ENCODE peak calls at places on chromosomes 13 and 19, in eight cellular contexts. One of them, this sample, is unnamed.

GRCh38 chr13:84983321-84983720 is 815.9 kb downstream of the SLITRK6 start:
- DNase-seq in thyroid gland: no peak
- DNase-seq in small intestine: no peak
- DNase-seq in neural progenitor cell: no peak
- DNase-seq in AG04450: no peak
- DNase-seq in ovary: no peak
- DNase-seq in endodermal cell: no peak
- DNase-seq in foreskin fibroblast: no peak
- DNase-seq in this sample: no peak

GRCh38 chr19:29526730-29527499 is 1.1 kb downstream of the VSTM2B start:
- DNase-seq in foreskin fibroblast: no peak
- DNase-seq in endodermal cell: peak; percentile 74
- DNase-seq in neural progenitor cell: peak; percentile 68
- DNase-seq in thyroid gland: no peak
- DNase-seq in AG04450: no peak
- DNase-seq in small intestine: no peak
- DNase-seq in ovary: no peak
- DNase-seq in this sample: no peak

GRCh38 chr13:97344250-97345175 is 89.5 kb upstream of the RAP2A start:
- DNase-seq in neural progenitor cell: peak; percentile 70
- DNase-seq in foreskin fibroblast: peak; percentile 49
- DNase-seq in thyroid gland: peak; percentile 75
- DNase-seq in small intestine: peak; percentile 79
- DNase-seq in AG04450: no peak
- DNase-seq in ovary: peak; percentile 35
- DNase-seq in endodermal cell: peak; percentile 78
- DNase-seq in this sample: no peak

GRCh38 chr19:18098891-18099622 is 1.5 kb downstream of the MAST3 start:
- DNase-seq in ovary: no peak
- DNase-seq in AG04450: no peak
- DNase-seq in neural progenitor cell: peak; percentile 50
- DNase-seq in thyroid gland: peak; percentile 28
- DNase-seq in foreskin fibroblast: no peak
- DNase-seq in small intestine: no peak
- DNase-seq in endodermal cell: peak; percentile 73
- DNase-seq in this sample: no peak

GRCh38 chr13:72953391-72953960 is 105.3 kb upstream of the KLF5 start:
- DNase-seq in foreskin fibroblast: no peak
- DNase-seq in thyroid gland: peak; percentile 92
- DNase-seq in AG04450: no peak
- DNase-seq in small intestine: peak; percentile 85
- DNase-seq in neural progenitor cell: no peak
- DNase-seq in endodermal cell: no peak
- DNase-seq in ovary: no peak
- DNase-seq in this sample: no peak

GRCh38 chr13:98476538-98476966 is 100.4 kb downstream of the STK24 start:
- DNase-seq in small intestine: peak; percentile 64
- DNase-seq in neural progenitor cell: no peak
- DNase-seq in foreskin fibroblast: peak; percentile 92
- DNase-seq in endodermal cell: peak; percentile 80
- DNase-seq in AG04450: no peak
- DNase-seq in ovary: no peak
- DNase-seq in thyroid gland: peak; percentile 41
- DNase-seq in this sample: peak; percentile 62

GRCh38 chr19:28731113-28731512 is 481.8 kb downstream of the UQCRFS1 start:
- DNase-seq in small intestine: no peak
- DNase-seq in neural progenitor cell: no peak
- DNase-seq in ovary: no peak
- DNase-seq in thyroid gland: no peak
- DNase-seq in AG04450: no peak
- DNase-seq in endodermal cell: no peak
- DNase-seq in foreskin fibroblast: no peak
- DNase-seq in this sample: no peak

GRCh38 chr13:36673838-36674326 is at the start of gene SERTM1:
- DNase-seq in foreskin fibroblast: no peak
- DNase-seq in ovary: no peak
- DNase-seq in AG04450: no peak
- DNase-seq in thyroid gland: peak; percentile 52
- DNase-seq in neural progenitor cell: peak; percentile 94
- DNase-seq in small intestine: no peak
- DNase-seq in endodermal cell: peak; percentile 93
- DNase-seq in this sample: no peak

GRCh38 chr19:6097911-6098310 is 12.4 kb downstream of the RFX2 start:
- DNase-seq in ovary: no peak
- DNase-seq in neural progenitor cell: no peak
- DNase-seq in AG04450: no peak
- DNase-seq in small intestine: no peak
- DNase-seq in foreskin fibroblast: no peak
- DNase-seq in endodermal cell: no peak
- DNase-seq in thyroid gland: no peak
- DNase-seq in this sample: no peak

GRCh38 chr13:50979187-50979586 is 69.6 kb downstream of the RNASEH2B start:
- DNase-seq in thyroid gland: no peak
- DNase-seq in AG04450: no peak
- DNase-seq in foreskin fibroblast: no peak
- DNase-seq in ovary: no peak
- DNase-seq in endodermal cell: no peak
- DNase-seq in small intestine: no peak
- DNase-seq in neural progenitor cell: no peak
- DNase-seq in this sample: no peak

GRCh38 chr13:57627663-57628062 is 3.9 kb upstream of the PCDH17 start:
- DNase-seq in foreskin fibroblast: no peak
- DNase-seq in neural progenitor cell: peak; percentile 26
- DNase-seq in thyroid gland: no peak
- DNase-seq in small intestine: no peak
- DNase-seq in endodermal cell: no peak
- DNase-seq in ovary: no peak
- DNase-seq in AG04450: no peak
- DNase-seq in this sample: no peak

GRCh38 chr19:3822683-3823344 is 36.6 kb upstream of the MATK start:
- DNase-seq in thyroid gland: no peak
- DNase-seq in AG04450: no peak
- DNase-seq in endodermal cell: peak; percentile 44
- DNase-seq in neural progenitor cell: no peak
- DNase-seq in foreskin fibroblast: no peak
- DNase-seq in small intestine: no peak
- DNase-seq in ovary: no peak
- DNase-seq in this sample: no peak

GRCh38 chr13:108155185-108156106 is 59.9 kb downstream of the LIG4 start:
- DNase-seq in AG04450: no peak
- DNase-seq in endodermal cell: peak; percentile 83
- DNase-seq in foreskin fibroblast: peak; percentile 10
- DNase-seq in neural progenitor cell: peak; percentile 52
- DNase-seq in ovary: no peak
- DNase-seq in small intestine: peak; percentile 75
- DNase-seq in thyroid gland: peak; percentile 72
- DNase-seq in this sample: no peak

GRCh38 chr13:106734185-106734584 is 166.2 kb upstream of the ARGLU1 start:
- DNase-seq in foreskin fibroblast: no peak
- DNase-seq in AG04450: no peak
- DNase-seq in thyroid gland: no peak
- DNase-seq in neural progenitor cell: no peak
- DNase-seq in small intestine: no peak
- DNase-seq in endodermal cell: no peak
- DNase-seq in ovary: no peak
- DNase-seq in this sample: no peak

GRCh38 chr13:32537580-32538233 is 888 bp downstream of the N4BP2L2 start:
- DNase-seq in neural progenitor cell: no peak
- DNase-seq in small intestine: peak; percentile 4
- DNase-seq in foreskin fibroblast: no peak
- DNase-seq in ovary: peak; percentile 35
- DNase-seq in thyroid gland: peak; percentile 23
- DNase-seq in endodermal cell: peak; percentile 67
- DNase-seq in AG04450: no peak
- DNase-seq in this sample: no peak

GRCh38 chr19:3389876-3390361 is 23.5 kb downstream of the NFIC start:
- DNase-seq in small intestine: no peak
- DNase-seq in ovary: no peak
- DNase-seq in neural progenitor cell: peak; percentile 73
- DNase-seq in thyroid gland: peak; percentile 78
- DNase-seq in endodermal cell: peak; percentile 76
- DNase-seq in AG04450: no peak
- DNase-seq in foreskin fibroblast: peak; percentile 80
- DNase-seq in this sample: no peak

GRCh38 chr13:47220453-47221150 is 323.7 kb upstream of the HTR2A start:
- DNase-seq in ovary: no peak
- DNase-seq in endodermal cell: no peak
- DNase-seq in thyroid gland: no peak
- DNase-seq in small intestine: no peak
- DNase-seq in foreskin fibroblast: no peak
- DNase-seq in neural progenitor cell: no peak
- DNase-seq in AG04450: no peak
- DNase-seq in this sample: no peak

GRCh38 chr13:45367358-45367757 is 26.4 kb upstream of the TPT1 start:
- DNase-seq in ovary: no peak
- DNase-seq in endodermal cell: peak; percentile 76
- DNase-seq in neural progenitor cell: no peak
- DNase-seq in foreskin fibroblast: peak; percentile 91
- DNase-seq in AG04450: peak; percentile 45
- DNase-seq in small intestine: peak; percentile 86
- DNase-seq in thyroid gland: peak; percentile 54
- DNase-seq in this sample: peak; percentile 31

GRCh38 chr13:25881136-25881926 is 170.5 kb downstream of the SHISA2 start:
- DNase-seq in AG04450: no peak
- DNase-seq in small intestine: no peak
- DNase-seq in endodermal cell: no peak
- DNase-seq in neural progenitor cell: no peak
- DNase-seq in ovary: no peak
- DNase-seq in thyroid gland: no peak
- DNase-seq in foreskin fibroblast: no peak
- DNase-seq in this sample: no peak

DNA sequence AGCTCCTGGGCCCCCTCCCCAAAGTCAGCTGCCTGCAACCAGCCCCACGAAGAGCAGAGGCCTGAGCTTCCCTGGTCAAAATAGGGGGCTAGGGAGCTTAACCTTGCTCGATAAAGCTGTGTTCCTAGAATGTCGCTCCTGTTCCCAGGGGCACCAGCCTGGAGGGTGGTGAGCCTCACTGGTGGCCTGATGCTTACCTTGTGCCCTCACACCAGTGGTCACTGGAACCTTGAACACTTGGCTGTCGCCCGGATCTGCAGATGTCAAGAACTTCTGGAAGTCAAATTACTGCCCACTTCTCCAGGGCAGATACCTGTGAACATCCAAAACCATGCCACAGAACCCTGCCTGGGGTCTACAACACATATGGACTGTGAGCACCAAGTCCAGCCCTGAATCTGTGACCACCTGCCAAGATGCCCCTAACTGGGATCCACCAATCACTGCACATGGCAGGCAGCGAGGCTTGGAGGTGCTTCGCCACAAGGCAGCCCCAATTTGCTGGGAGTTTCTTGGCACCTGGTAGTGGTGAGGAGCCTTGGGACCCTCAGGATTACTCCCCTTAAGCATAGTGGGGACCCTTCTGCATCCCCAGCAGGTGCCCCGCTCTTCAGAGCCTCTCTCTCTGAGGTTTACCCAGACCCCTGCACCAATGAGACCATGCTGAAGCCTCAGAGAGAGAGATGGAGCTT is 4.7 kb upstream of the CEACAM5 start:
- DNase-seq in endodermal cell: peak; percentile 13
- DNase-seq in AG04450: no peak
- DNase-seq in small intestine: no peak
- DNase-seq in foreskin fibroblast: no peak
- DNase-seq in neural progenitor cell: no peak
- DNase-seq in ovary: no peak
- DNase-seq in thyroid gland: no peak
- DNase-seq in this sample: no peak
- H3K4me3 ChIP-seq in endodermal cell: no peak overlapping the region
- H3K4me3 ChIP-seq in AG04450: no peak overlapping the region
- H3K4me3 ChIP-seq in small intestine: no peak overlapping the region
- H3K4me3 ChIP-seq in foreskin fibroblast: no peak overlapping the region
- H3K4me3 ChIP-seq in neural progenitor cell: no peak overlapping the region
- H3K4me3 ChIP-seq in ovary: no peak overlapping the region
- H3K4me3 ChIP-seq in thyroid gland: no peak overlapping the region
- H3K4me3 ChIP-seq in this sample: no peak overlapping the region

GRCh38 chr13:94947392-94947791 is 235.0 kb upstream of the SOX21 start:
- DNase-seq in ovary: no peak
- DNase-seq in thyroid gland: no peak
- DNase-seq in neural progenitor cell: no peak
- DNase-seq in AG04450: no peak
- DNase-seq in foreskin fibroblast: no peak
- DNase-seq in endodermal cell: no peak
- DNase-seq in small intestine: no peak
- DNase-seq in this sample: no peak
- H3K4me3 ChIP-seq in ovary: no peak overlapping the region
- H3K4me3 ChIP-seq in thyroid gland: no peak overlapping the region
- H3K4me3 ChIP-seq in neural progenitor cell: peak overlapping the region; percentile 28
- H3K4me3 ChIP-seq in AG04450: no peak overlapping the region
- H3K4me3 ChIP-seq in foreskin fibroblast: no peak overlapping the region
- H3K4me3 ChIP-seq in endodermal cell: no peak overlapping the region
- H3K4me3 ChIP-seq in small intestine: no peak overlapping the region
- H3K4me3 ChIP-seq in this sample: no peak overlapping the region

DNA sequence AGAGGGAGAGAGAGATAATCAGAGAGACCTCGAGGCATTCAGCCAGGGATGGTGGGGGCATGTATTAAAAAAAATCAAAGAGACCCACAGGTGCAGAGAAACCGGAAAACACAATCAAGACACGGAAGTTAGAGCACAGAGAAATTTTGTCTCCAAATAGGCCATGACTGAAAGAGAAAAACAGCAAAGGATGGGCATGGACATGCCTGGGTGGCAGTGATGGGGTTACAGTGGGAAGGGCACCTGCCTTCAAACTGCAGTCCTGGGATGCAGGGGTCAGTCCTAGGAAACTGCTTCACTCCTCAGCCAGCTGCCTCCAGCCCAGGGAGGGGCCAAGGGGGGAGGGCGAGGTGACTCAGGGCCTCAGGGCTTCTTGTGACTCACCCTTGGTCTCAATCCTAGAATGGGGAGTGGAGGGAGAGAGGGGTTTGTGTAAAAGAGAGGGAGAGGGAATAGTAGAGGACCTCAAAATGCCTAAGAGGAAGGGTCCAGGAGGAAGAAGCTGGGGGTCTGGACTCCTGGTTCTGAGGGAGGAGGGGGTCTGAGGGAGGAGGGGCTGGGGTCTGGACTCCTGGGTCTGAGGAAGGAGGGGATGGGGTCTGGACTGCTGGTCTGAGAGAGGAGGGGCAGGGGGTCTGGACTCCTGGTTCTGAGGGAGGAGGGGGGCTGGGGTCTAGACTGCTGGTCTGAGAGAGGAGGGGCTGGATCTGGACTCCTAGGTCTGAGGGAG is 3.6 kb upstream of the KCNN4 start:
- DNase-seq in endodermal cell: peak; percentile 71
- DNase-seq in neural progenitor cell: no peak
- DNase-seq in foreskin fibroblast: peak; percentile 77
- DNase-seq in thyroid gland: no peak
- DNase-seq in small intestine: no peak
- DNase-seq in AG04450: peak; percentile 55
- DNase-seq in ovary: no peak
- DNase-seq in this sample: peak; percentile 47
- H3K4me3 ChIP-seq in endodermal cell: no peak overlapping the region
- H3K4me3 ChIP-seq in neural progenitor cell: no peak overlapping the region
- H3K4me3 ChIP-seq in foreskin fibroblast: no peak overlapping the region
- H3K4me3 ChIP-seq in thyroid gland: no peak overlapping the region
- H3K4me3 ChIP-seq in small intestine: no peak overlapping the region
- H3K4me3 ChIP-seq in AG04450: no peak overlapping the region
- H3K4me3 ChIP-seq in ovary: no peak overlapping the region
- H3K4me3 ChIP-seq in this sample: no peak overlapping the region

DNA sequence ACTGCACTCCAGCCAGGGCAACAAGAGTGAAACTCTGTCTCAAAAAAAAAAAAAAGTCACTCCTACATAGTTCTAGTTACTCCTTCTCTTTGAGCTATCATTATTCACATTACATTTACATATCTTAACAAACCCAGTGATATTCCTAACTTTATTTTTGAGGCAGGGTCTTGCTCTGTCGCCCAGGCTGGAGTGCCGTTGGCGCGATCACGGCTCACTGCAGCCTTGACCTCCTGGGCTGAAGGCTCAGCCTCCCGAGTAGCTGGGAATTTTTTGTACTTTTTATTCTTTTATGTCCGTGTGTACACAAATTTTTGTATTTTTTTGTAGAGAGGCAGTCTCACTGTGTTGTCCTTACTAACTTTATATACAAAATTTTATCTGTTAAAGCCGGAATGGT is 587 bp upstream of the RPS15 start:
- DNase-seq in foreskin fibroblast: no peak
- DNase-seq in endodermal cell: no peak
- DNase-seq in small intestine: no peak
- DNase-seq in thyroid gland: no peak
- DNase-seq in neural progenitor cell: no peak
- DNase-seq in ovary: no peak
- DNase-seq in AG04450: no peak
- DNase-seq in this sample: no peak
- H3K4me3 ChIP-seq in foreskin fibroblast: no peak overlapping the region
- H3K4me3 ChIP-seq in endodermal cell: peak overlapping the region; percentile 92
- H3K4me3 ChIP-seq in small intestine: no peak overlapping the region
- H3K4me3 ChIP-seq in thyroid gland: no peak overlapping the region
- H3K4me3 ChIP-seq in neural progenitor cell: no peak overlapping the region
- H3K4me3 ChIP-seq in ovary: no peak overlapping the region
- H3K4me3 ChIP-seq in AG04450: no peak overlapping the region
- H3K4me3 ChIP-seq in this sample: no peak overlapping the region

This sample was measured in AG04449.